ENCODE peak calls at places on chromosomes 13 and 19, in eight cellular contexts. D is mesenchymal stem cell; J is PC-3; M is CD4-positive, alpha-beta memory T cell; Z is right lobe of liver; N is endodermal cell; C is heart left ventricle; P is tibial nerve. I is an unnamed sample. For H3K4me1, the result is how much of the 10 kb centered on the place peaks cover.

GRCh38 chr19:49309087-49309486 is 15.9 kb downstream of the SLC6A16 start:
- DNase-seq in D (no peak), J (no peak), M (no peak), Z (no peak), N (no peak), C (no peak), P (no peak), I (no peak)

GRCh38 chr13:113143466-113144254 is 14.8 kb upstream of the PROZ start:
- DNase-seq in D (no peak), J (no peak), M (no peak), Z (no peak), N (peak), C (no peak), P (no peak), I (no peak)

GRCh38 chr13:20873348-20873747 is 29.2 kb downstream of the XPO4 start:
- DNase-seq in D (peak), J (peak), M (no peak), Z (no peak), N (no peak), C (no peak), P (no peak), I (no peak)

GRCh38 chr13:84417426-84417825 is 535.2 kb upstream of the SLITRK1 start:
- DNase-seq in D (no peak), J (no peak), M (no peak), Z (no peak), N (no peak), C (no peak), P (no peak), I (no peak)

GRCh38 chr19:397321-397720 is 11.6 kb downstream of the C2CD4C start:
- DNase-seq in D (no peak), J (no peak), M (no peak), Z (peak), N (no peak), C (no peak), P (no peak), I (peak)

GRCh38 chr19:778910-779653 is 18.2 kb upstream of the PTBP1 start:
- DNase-seq in D (peak), J (peak), M (no peak), Z (peak), N (peak), C (no peak), P (peak), I (no peak)

GRCh38 chr13:98055623-98056022 is 87.3 kb upstream of the FARP1 start:
- DNase-seq in D (no peak), J (no peak), M (no peak), Z (no peak), N (no peak), C (no peak), P (no peak), I (no peak)

GRCh38 chr19:16062789-16063188 is 13.5 kb upstream of the TPM4 start:
- DNase-seq in D (peak), J (peak), M (peak), Z (no peak), N (peak), C (no peak), P (no peak), I (peak)

GRCh38 chr13:36795463-36795862 is 23.6 kb upstream of the RFXAP start:
- DNase-seq in D (no peak), J (no peak), M (no peak), Z (no peak), N (peak), C (no peak), P (no peak), I (no peak)

GRCh38 chr13:35144496-35144895 is 202.4 kb downstream of the NBEA start:
- DNase-seq in D (peak), J (peak), M (no peak), Z (no peak), N (no peak), C (no peak), P (no peak), I (no peak)

GRCh38 chr13:24087611-24088235 is 72.8 kb upstream of the SPATA13 start:
- DNase-seq in D (no peak), J (no peak), M (no peak), Z (peak), N (no peak), C (peak), P (no peak), I (no peak)

GRCh38 chr13:45584816-45585215 is 30.7 kb downstream of the ERICH6B start:
- DNase-seq in D (peak), J (peak), M (no peak), Z (no peak), N (peak), C (no peak), P (no peak), I (no peak)

GRCh38 chr13:49329831-49330545 is 82.3 kb downstream of the CDADC1 start:
- DNase-seq in D (no peak), J (no peak), M (no peak), Z (no peak), N (no peak), C (no peak), P (no peak), I (no peak)

GRCh38 chr19:30373593-30373992 is 1.4 kb downstream of the ZNF536 start:
- DNase-seq in D (no peak), J (no peak), M (no peak), Z (no peak), N (peak), C (no peak), P (no peak), I (no peak)

GRCh38 chr13:30376426-30377311 is 45.6 kb upstream of the UBE2L5 start:
- DNase-seq in D (no peak), J (peak), M (peak), Z (no peak), N (no peak), C (no peak), P (no peak), I (no peak)

GRCh38 chr13:27270594-27271520 is at the start of gene RASL11A:
- DNase-seq in D (peak), J (peak), M (peak), Z (peak), N (peak), C (peak), P (peak), I (peak)

GRCh38 chr19:30854661-30855060 is 482.5 kb downstream of the ZNF536 start:
- DNase-seq in D (no peak), J (no peak), M (no peak), Z (no peak), N (no peak), C (no peak), P (no peak), I (no peak)

GRCh38 chr19:2062770-2063169 is 11.7 kb upstream of the MKNK2 start:
- DNase-seq in D (no peak), J (no peak), M (no peak), Z (no peak), N (no peak), C (no peak), P (no peak), I (no peak)

GRCh38 chr19:18020212-18021067 is 12.5 kb downstream of the ARRDC2 start:
- DNase-seq in D (peak), J (no peak), M (no peak), Z (peak), N (no peak), C (peak), P (peak), I (peak)

GRCh38 chr13:95253033-95253432 is 48.2 kb downstream of the ABCC4 start:
- DNase-seq in D (no peak), J (no peak), M (no peak), Z (no peak), N (no peak), C (no peak), P (no peak), I (no peak)

GRCh38 chr13:28719656-28720055 is 886 bp upstream of the SLC46A3 start:
- DNase-seq in D (peak), J (no peak), M (no peak), Z (no peak), N (no peak), C (no peak), P (no peak), I (no peak)

GRCh38 chr13:27446986-27447583 is 3.3 kb downstream of the MTIF3 start:
- DNase-seq in D (no peak), J (no peak), M (peak), Z (no peak), N (no peak), C (no peak), P (no peak), I (no peak)

GRCh38 chr19:1291761-1292418 is 6.2 kb downstream of the EFNA2 start:
- DNase-seq in D (no peak), J (no peak), M (no peak), Z (peak), N (no peak), C (no peak), P (no peak), I (no peak)

GRCh38 chr19:41328157-41328817 is 18.3 kb downstream of the CCDC97 start:
- DNase-seq in D (peak), J (no peak), M (no peak), Z (peak), N (no peak), C (no peak), P (no peak), I (no peak)

GRCh38 chr19:1503089-1503924 is 9.5 kb downstream of the ADAMTSL5 start:
- DNase-seq in D (no peak), J (peak), M (peak), Z (no peak), N (peak), C (no peak), P (peak), I (no peak)

GRCh38 chr13:99610702-99611289 is 109.5 kb downstream of the TM9SF2 start:
- DNase-seq in D (peak), J (no peak), M (no peak), Z (no peak), N (no peak), C (no peak), P (no peak), I (no peak)

GRCh38 chr13:33326246-33326645 is 40.7 kb upstream of the STARD13 start:
- DNase-seq in D (no peak), J (no peak), M (no peak), Z (no peak), N (no peak), C (no peak), P (no peak), I (no peak)

DNA sequence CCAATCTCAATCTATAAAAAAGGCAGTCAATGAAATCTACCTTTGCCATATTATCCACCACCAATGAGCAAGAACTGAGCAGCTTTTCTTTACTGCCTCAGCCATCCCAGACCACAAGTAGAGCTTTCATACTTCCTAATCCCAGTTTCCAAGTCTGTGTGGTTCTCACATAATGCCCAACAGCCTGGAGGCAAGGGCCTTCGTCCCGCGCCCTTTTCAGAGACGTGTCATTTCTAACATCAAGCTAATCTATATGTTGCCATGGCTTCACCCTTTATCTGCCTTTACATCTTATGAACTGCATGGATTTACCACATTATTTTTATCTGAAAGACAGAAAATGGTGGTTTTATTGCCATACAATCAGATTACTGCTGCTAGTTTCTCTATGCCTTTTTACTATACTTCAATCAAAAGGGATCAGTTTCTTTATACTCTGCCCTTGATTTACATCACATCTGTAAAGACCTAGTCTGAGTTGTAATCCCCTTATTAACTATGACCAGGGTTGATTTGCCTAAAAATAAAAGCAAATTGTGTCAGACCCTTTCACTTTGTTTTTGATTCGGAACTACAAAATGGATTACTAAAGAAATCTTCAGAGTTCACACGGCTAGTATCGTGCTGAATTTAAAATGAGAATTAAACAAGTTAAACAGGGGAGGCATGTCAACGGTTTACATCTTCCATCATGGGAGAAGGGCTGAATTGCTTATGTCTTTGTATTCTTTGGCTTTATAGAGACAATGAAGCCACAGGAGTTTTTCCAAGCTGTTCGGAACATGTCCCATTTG is 5.8 kb downstream of the EFNB2 start:
- DNase-seq in D (no peak), J (no peak), M (no peak), Z (no peak), N (no peak), C (no peak), P (no peak), I (no peak)
- H3K27ac ChIP-seq in D (no peak), J (peak), M (no peak), Z (no peak), N (peak), C (peak), P (no peak), I (peak)

GRCh38 chr19:45779231-45780145 is 2.8 kb downstream of the DMPK start:
- DNase-seq in D (peak), J (peak), M (peak), Z (peak), N (peak), C (peak), P (peak), I (peak)
- H3K4me3 ChIP-seq in D (peak), J (peak), M (peak), Z (no peak), N (peak), C (peak), P (peak), I (no peak)

DNA sequence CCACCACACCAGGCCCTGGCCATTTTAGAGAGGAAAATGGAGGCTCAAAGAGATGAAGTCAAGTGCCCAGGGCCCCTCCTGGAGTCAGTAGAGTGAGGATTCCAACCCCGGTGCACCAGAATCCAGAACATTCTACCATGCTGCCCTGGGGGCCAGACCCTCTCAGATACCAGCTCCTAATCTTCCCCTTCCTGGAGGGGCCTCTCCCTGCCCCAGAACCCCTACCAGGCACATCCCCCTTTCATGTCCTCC is 11.1 kb downstream of the CAPN12 start:
- DNase-seq in D (no peak), J (no peak), M (no peak), Z (no peak), N (no peak), C (peak), P (no peak), I (no peak)
- H3K4me1 ChIP-seq in D (half or more), J (under half), M (under half), Z (under half), N (under half), C (under half), P (under half), I (under half)

GRCh38 chr13:104014803-104015645 is 948.8 kb upstream of the SLC10A2 start:
- DNase-seq in D (peak), J (no peak), M (no peak), Z (no peak), N (no peak), C (no peak), P (no peak), I (no peak)

GRCh38 chr13:104011505-104012270 is 945.5 kb upstream of the SLC10A2 start:
- DNase-seq in D (peak), J (peak), M (no peak), Z (no peak), N (peak), C (peak), P (no peak), I (no peak)

GRCh38 chr13:104017317-104017716 is 951.1 kb upstream of the SLC10A2 start:
- DNase-seq in D (no peak), J (no peak), M (no peak), Z (no peak), N (no peak), C (no peak), P (no peak), I (no peak)

DNA sequence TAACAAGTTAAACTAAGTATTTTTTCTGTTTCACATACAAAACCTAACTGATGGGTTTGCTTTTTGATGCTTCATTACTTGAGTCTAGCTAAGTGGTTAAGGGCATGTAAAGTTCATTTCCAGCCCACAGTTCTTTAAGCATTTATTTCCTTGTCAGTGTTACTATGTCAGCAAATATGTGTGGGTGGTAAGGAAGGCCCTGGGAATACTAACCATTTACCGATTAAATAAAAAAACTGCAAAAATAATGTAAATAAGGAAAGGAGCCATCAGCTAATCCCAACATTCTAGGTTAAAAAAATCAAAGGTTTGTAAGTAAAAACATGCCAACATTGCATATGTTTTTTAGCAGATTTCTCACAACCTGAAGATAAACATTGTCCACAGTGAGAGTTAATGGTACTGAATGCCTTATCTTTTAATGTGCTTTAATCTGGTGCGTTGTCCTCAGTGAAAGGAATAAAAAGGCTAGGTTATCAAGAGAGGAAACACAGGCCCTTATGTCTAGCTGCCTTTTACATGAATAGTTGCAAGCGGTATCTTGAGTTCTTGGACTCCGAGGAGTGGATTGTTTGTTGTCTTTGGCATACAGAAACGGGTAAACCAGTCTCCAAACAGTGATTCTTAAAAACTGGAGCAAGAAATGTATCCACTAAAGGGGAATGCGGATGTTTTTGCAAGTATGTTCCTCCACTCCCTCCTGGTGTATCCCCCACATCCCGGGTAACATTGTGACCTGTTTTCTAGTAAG is 949.6 kb upstream of the SLC10A2 start:
- DNase-seq in D (peak), J (no peak), M (no peak), Z (no peak), N (no peak), C (no peak), P (no peak), I (no peak)
- H3K27ac ChIP-seq in D (no peak), J (no peak), M (no peak), Z (no peak), N (no peak), C (no peak), P (peak), I (no peak)

GRCh38 chr19:50475736-50476223 is 527 bp upstream of the EMC10 start:
- DNase-seq in D (no peak), J (no peak), M (no peak), Z (no peak), N (no peak), C (no peak), P (no peak), I (no peak)
- H3K4me3 ChIP-seq in D (peak), J (no peak), M (no peak), Z (peak), N (peak), C (peak), P (peak), I (no peak)

GRCh38 chr13:106499113-106499512 is 36.3 kb downstream of the EFNB2 start:
- DNase-seq in D (no peak), J (no peak), M (no peak), Z (no peak), N (no peak), C (no peak), P (no peak), I (no peak)

GRCh38 chr13:106496072-106496997 is 39.1 kb downstream of the EFNB2 start:
- DNase-seq in D (no peak), J (no peak), M (no peak), Z (no peak), N (no peak), C (no peak), P (no peak), I (no peak)

GRCh38 chr13:106498158-106498557 is 37.3 kb downstream of the EFNB2 start:
- DNase-seq in D (no peak), J (no peak), M (no peak), Z (no peak), N (no peak), C (no peak), P (no peak), I (no peak)

GRCh38 chr13:106498571-106498970 is 36.9 kb downstream of the EFNB2 start:
- DNase-seq in D (no peak), J (no peak), M (no peak), Z (no peak), N (no peak), C (no peak), P (no peak), I (no peak)

GRCh38 chr13:106497079-106497478 is 38.4 kb downstream of the EFNB2 start:
- DNase-seq in D (no peak), J (no peak), M (no peak), Z (no peak), N (no peak), C (no peak), P (no peak), I (no peak)
- H3K4me1 ChIP-seq in D (under half), J (under half), M (under half), Z (under half), N (under half), C (under half), P (under half), I (under half)

DNA sequence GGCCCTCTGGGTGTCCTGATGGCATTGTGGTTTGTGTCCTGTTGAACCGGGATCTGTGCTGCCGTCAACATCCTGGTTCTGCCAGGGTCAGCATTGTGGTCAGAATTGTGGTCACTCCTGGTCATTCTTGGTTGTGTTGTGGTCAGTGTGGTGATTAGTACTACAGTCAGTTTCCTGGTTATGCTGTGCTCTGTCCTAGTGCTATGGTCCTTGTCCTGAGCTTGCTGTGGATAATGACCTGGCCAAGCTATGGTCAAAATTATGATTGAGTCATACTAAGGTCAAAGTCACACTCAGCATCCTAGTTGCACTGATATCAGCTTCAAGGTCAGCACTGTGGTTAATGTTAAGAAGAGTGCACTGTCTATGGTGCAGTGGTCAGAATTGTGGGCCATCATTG is 4.5 kb upstream of the OLFM2 start:
- DNase-seq in D (no peak), J (no peak), M (no peak), Z (no peak), N (no peak), C (no peak), P (no peak), I (no peak)
- H3K27ac ChIP-seq in D (no peak), J (no peak), M (no peak), Z (no peak), N (no peak), C (no peak), P (no peak), I (no peak)

DNA sequence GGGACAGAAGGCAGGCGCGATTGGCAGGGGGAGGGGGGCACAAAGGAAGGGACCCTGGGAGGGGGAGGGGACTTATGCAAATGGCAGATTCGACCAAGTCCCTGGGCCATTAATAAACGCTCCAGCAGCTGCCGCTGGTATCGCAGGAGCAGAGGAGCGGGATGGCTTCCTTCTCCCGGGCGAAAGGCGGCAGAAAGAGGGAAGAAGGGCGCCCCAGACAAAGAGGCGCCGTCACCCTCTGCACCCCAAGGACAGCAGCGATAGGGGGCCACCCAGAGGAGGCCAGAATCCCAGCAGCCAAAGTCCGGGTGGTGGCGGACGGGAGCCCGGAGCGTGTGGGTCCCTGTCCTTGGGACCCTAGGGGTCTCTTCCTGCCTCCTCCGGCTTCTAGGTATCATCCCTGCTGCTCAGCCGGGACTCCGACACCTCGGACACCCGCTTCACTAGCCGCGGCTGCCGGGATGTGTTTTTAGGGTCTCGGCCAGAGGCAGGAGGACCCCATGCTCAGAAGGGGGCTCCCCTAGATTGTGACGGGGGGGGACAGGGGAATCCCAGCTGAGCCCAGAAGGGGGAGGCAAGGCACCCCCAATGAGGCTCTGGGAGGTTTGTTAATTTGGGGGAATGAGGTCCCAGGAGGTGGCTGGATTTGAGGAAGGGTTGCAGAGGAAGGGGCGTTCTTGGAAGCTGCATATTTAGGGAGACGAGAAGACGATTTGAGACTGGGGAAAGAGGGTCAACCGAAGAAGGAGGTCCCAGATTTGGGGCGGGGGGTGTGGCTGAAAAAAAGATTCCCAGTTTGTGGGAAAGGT is 1.7 kb downstream of the PTPRS start:
- DNase-seq in D (no peak), J (no peak), M (no peak), Z (no peak), N (peak), C (no peak), P (no peak), I (no peak)
- H3K4me3 ChIP-seq in D (no peak), J (peak), M (no peak), Z (no peak), N (peak), C (no peak), P (peak), I (no peak)